ENCODE peak calls at places on chromosome 18, in ten cellular contexts. R is fibroblast of lung; V is right atrium auricular region; U is IMR-90; G is mesendoderm; E is heart right ventricle; M is DND-41; X is naive thymus-derived CD4-positive, alpha-beta T cell; D is GM23248; N is CD4-positive, alpha-beta memory T cell. F is an unnamed sample. For H3K4me1, the result is how much of the 10 kb centered on the place peaks cover.

GRCh38 chr18:43193336-43193735 is 77.9 kb upstream of the RIT2 start:
- DNase-seq in R (no peak), V (no peak), U (no peak), G (no peak), E (no peak), M (no peak), X (no peak), D (no peak), N (no peak), F (no peak)

GRCh38 chr18:47150824-47151366 is 595 bp upstream of the HDHD2 start:
- DNase-seq in R (no peak), V (no peak), U (no peak), G (no peak), E (peak), M (no peak), X (peak), D (no peak), N (no peak), F (no peak)

GRCh38 chr18:68956650-68957049 is 158.8 kb downstream of the CCDC102B start:
- DNase-seq in R (no peak), V (no peak), U (no peak), G (no peak), E (no peak), M (no peak), X (no peak), D (no peak), N (no peak), F (no peak)

GRCh38 chr18:10168477-10168876 is 254.7 kb downstream of the VAPA start:
- DNase-seq in R (no peak), V (no peak), U (no peak), G (no peak), E (no peak), M (no peak), X (no peak), D (no peak), N (no peak), F (no peak)

GRCh38 chr18:9058426-9058825 is 44.1 kb upstream of the NDUFV2 start:
- DNase-seq in R (peak), V (no peak), U (no peak), G (no peak), E (no peak), M (no peak), X (no peak), D (no peak), N (no peak), F (no peak)

GRCh38 chr18:36294031-36294430 is 3.5 kb upstream of the FHOD3 start:
- DNase-seq in R (peak), V (no peak), U (peak), G (no peak), E (no peak), M (no peak), X (no peak), D (peak), N (no peak), F (no peak)

GRCh38 chr18:25299426-25299825 is 52.5 kb downstream of the ZNF521 start:
- DNase-seq in R (peak), V (no peak), U (peak), G (no peak), E (no peak), M (no peak), X (no peak), D (peak), N (no peak), F (no peak)

GRCh38 chr18:79397288-79397829 is 1.6 kb downstream of the NFATC1 start:
- DNase-seq in R (no peak), V (no peak), U (no peak), G (no peak), E (no peak), M (no peak), X (no peak), D (no peak), N (no peak), F (peak)

GRCh38 chr18:63306249-63306648 is 13.3 kb downstream of the BCL2 start:
- DNase-seq in R (no peak), V (no peak), U (no peak), G (no peak), E (no peak), M (no peak), X (no peak), D (no peak), N (no peak), F (no peak)

GRCh38 chr18:63301458-63301857 is 18.1 kb downstream of the BCL2 start:
- DNase-seq in R (no peak), V (no peak), U (no peak), G (no peak), E (peak), M (no peak), X (no peak), D (no peak), N (no peak), F (peak)

GRCh38 chr18:63299837-63300787 is 19.5 kb downstream of the BCL2 start:
- DNase-seq in R (peak), V (peak), U (peak), G (no peak), E (no peak), M (no peak), X (no peak), D (peak), N (peak), F (no peak)

GRCh38 chr18:63303562-63303961 is 16.0 kb downstream of the BCL2 start:
- DNase-seq in R (no peak), V (no peak), U (no peak), G (no peak), E (no peak), M (no peak), X (no peak), D (no peak), N (no peak), F (no peak)

GRCh38 chr18:63302647-63303405 is 16.7 kb downstream of the BCL2 start:
- DNase-seq in R (no peak), V (no peak), U (no peak), G (no peak), E (no peak), M (no peak), X (no peak), D (no peak), N (no peak), F (no peak)
- H3K4me1 ChIP-seq in R (under half), V (under half), U (under half), G (under half), E (under half), M (under half), X (half or more), D (under half), N (half or more), F (under half)

DNA sequence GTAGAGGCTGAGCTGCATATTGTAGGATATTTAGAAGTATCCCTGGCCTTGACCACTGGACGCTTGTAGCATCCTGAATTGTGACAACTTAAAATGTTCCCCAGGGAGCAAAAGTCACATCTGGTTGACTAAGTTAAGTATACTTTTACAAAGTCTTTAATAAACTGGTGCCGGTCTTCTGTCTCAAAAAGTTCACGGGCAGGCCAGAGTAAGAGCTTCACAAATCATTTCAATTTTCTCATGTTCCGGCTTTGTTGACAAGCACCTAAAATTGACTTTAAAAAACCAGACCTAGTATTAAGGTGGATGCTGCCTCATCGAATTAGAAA is 18.3 kb downstream of the ATP8B1 start:
- DNase-seq in R (no peak), V (no peak), U (no peak), G (no peak), E (no peak), M (no peak), X (no peak), D (no peak), N (no peak), F (no peak)
- H3K27ac ChIP-seq in R (peak), V (no peak), U (peak), G (no peak), E (peak), M (no peak), X (no peak), D (peak), N (no peak), F (no peak)

GRCh38 chr18:49524349-49524748 is 37.3 kb upstream of the C18orf32 start:
- DNase-seq in R (no peak), V (peak), U (no peak), G (no peak), E (no peak), M (no peak), X (no peak), D (no peak), N (no peak), F (no peak)
- H3K4me3 ChIP-seq in R (no peak), V (no peak), U (no peak), G (no peak), E (no peak), M (no peak), X (no peak), D (no peak), N (no peak), F (no peak)

GRCh38 chr18:45838302-45839070 is 13.0 kb downstream of the SIGLEC15 start:
- DNase-seq in R (no peak), V (no peak), U (no peak), G (no peak), E (no peak), M (no peak), X (no peak), D (peak), N (no peak), F (no peak)

GRCh38 chr18:45834303-45834702 is 8.8 kb downstream of the SIGLEC15 start:
- DNase-seq in R (no peak), V (no peak), U (no peak), G (no peak), E (no peak), M (no peak), X (no peak), D (no peak), N (no peak), F (no peak)

GRCh38 chr18:45837283-45838070 is 12.0 kb downstream of the SIGLEC15 start:
- DNase-seq in R (peak), V (no peak), U (no peak), G (peak), E (peak), M (no peak), X (peak), D (peak), N (peak), F (peak)

GRCh38 chr18:45836242-45837215 is 11.1 kb downstream of the SIGLEC15 start:
- DNase-seq in R (no peak), V (no peak), U (peak), G (no peak), E (no peak), M (no peak), X (no peak), D (no peak), N (no peak), F (no peak)

GRCh38 chr18:45835057-45835634 is 9.7 kb downstream of the SIGLEC15 start:
- DNase-seq in R (no peak), V (no peak), U (no peak), G (no peak), E (no peak), M (no peak), X (no peak), D (no peak), N (no peak), F (no peak)
- H3K4me1 ChIP-seq in R (under half), V (under half), U (under half), G (under half), E (under half), M (under half), X (under half), D (under half), N (under half), F (under half)

F was measured in right cardiac atrium.